ENCODE peak calls at places on chromosomes 2 and 18, in six cellular contexts. One of them, this sample, is unnamed. For H3K27me3, H3K9me3 and H3K4me1, the result is how much of the 10 kb centered on the place peaks cover.

GRCh38 chr2:69829243-69830044 is at the start of gene GMCL1:
- DNase-seq in fibroblast of lung: peak
- DNase-seq in adipocyte: peak
- DNase-seq in CD8-positive, alpha-beta T cell: peak
- DNase-seq in thyroid gland: peak
- DNase-seq in Peyer's patch: peak
- DNase-seq in this sample: peak

GRCh38 chr18:10346786-10347415 is 107.5 kb upstream of the APCDD1 start:
- DNase-seq in thyroid gland: no peak
- DNase-seq in adipocyte: no peak
- DNase-seq in CD8-positive, alpha-beta T cell: no peak
- DNase-seq in fibroblast of lung: no peak
- DNase-seq in Peyer's patch: no peak
- DNase-seq in this sample: no peak

GRCh38 chr2:32699151-32699550 is 71.3 kb downstream of the TTC27 start:
- DNase-seq in Peyer's patch: no peak
- DNase-seq in CD8-positive, alpha-beta T cell: no peak
- DNase-seq in adipocyte: no peak
- DNase-seq in fibroblast of lung: no peak
- DNase-seq in thyroid gland: no peak
- DNase-seq in this sample: no peak

GRCh38 chr2:171763602-171764001 is 76.3 kb downstream of the DYNC1I2 start:
- DNase-seq in Peyer's patch: no peak
- DNase-seq in adipocyte: no peak
- DNase-seq in thyroid gland: no peak
- DNase-seq in CD8-positive, alpha-beta T cell: no peak
- DNase-seq in fibroblast of lung: peak
- DNase-seq in this sample: no peak

GRCh38 chr2:216950547-216950946 is 90.7 kb upstream of the TNP1 start:
- DNase-seq in CD8-positive, alpha-beta T cell: no peak
- DNase-seq in Peyer's patch: no peak
- DNase-seq in fibroblast of lung: peak
- DNase-seq in adipocyte: no peak
- DNase-seq in thyroid gland: no peak
- DNase-seq in this sample: no peak

GRCh38 chr18:22570492-22570891 is 152.8 kb upstream of the CTAGE1 start:
- DNase-seq in fibroblast of lung: no peak
- DNase-seq in thyroid gland: no peak
- DNase-seq in adipocyte: no peak
- DNase-seq in CD8-positive, alpha-beta T cell: no peak
- DNase-seq in Peyer's patch: no peak
- DNase-seq in this sample: no peak

GRCh38 chr2:107591541-107591940 is 235.2 kb upstream of the RGPD4 start:
- DNase-seq in CD8-positive, alpha-beta T cell: no peak
- DNase-seq in fibroblast of lung: peak
- DNase-seq in Peyer's patch: no peak
- DNase-seq in thyroid gland: no peak
- DNase-seq in adipocyte: peak
- DNase-seq in this sample: no peak

GRCh38 chr18:58221060-58221725 is 177.2 kb downstream of the NEDD4L start:
- DNase-seq in thyroid gland: no peak
- DNase-seq in Peyer's patch: peak
- DNase-seq in CD8-positive, alpha-beta T cell: no peak
- DNase-seq in adipocyte: peak
- DNase-seq in fibroblast of lung: peak
- DNase-seq in this sample: no peak

GRCh38 chr2:946073-947005 is 4.3 kb upstream of the SNTG2 start:
- DNase-seq in thyroid gland: no peak
- DNase-seq in fibroblast of lung: no peak
- DNase-seq in CD8-positive, alpha-beta T cell: no peak
- DNase-seq in Peyer's patch: no peak
- DNase-seq in adipocyte: no peak
- DNase-seq in this sample: no peak

GRCh38 chr2:212142616-212143015 is 396.0 kb downstream of the ERBB4 start:
- DNase-seq in CD8-positive, alpha-beta T cell: no peak
- DNase-seq in fibroblast of lung: no peak
- DNase-seq in adipocyte: no peak
- DNase-seq in thyroid gland: no peak
- DNase-seq in Peyer's patch: no peak
- DNase-seq in this sample: no peak

GRCh38 chr2:148999451-148999891 is 39.0 kb upstream of the LYPD6B start:
- DNase-seq in Peyer's patch: no peak
- DNase-seq in CD8-positive, alpha-beta T cell: no peak
- DNase-seq in fibroblast of lung: no peak
- DNase-seq in thyroid gland: no peak
- DNase-seq in adipocyte: no peak
- DNase-seq in this sample: no peak

GRCh38 chr2:10119027-10119325 is 3.6 kb upstream of the RRM2 start:
- DNase-seq in thyroid gland: no peak
- DNase-seq in CD8-positive, alpha-beta T cell: no peak
- DNase-seq in fibroblast of lung: no peak
- DNase-seq in Peyer's patch: no peak
- DNase-seq in adipocyte: no peak
- DNase-seq in this sample: no peak

GRCh38 chr2:25821225-25822056 is 56.8 kb downstream of the ASXL2 start:
- DNase-seq in thyroid gland: no peak
- DNase-seq in Peyer's patch: no peak
- DNase-seq in CD8-positive, alpha-beta T cell: no peak
- DNase-seq in adipocyte: no peak
- DNase-seq in fibroblast of lung: peak
- DNase-seq in this sample: no peak

GRCh38 chr2:144267209-144267608 is 252.7 kb downstream of the ZEB2 start:
- DNase-seq in fibroblast of lung: no peak
- DNase-seq in adipocyte: no peak
- DNase-seq in thyroid gland: no peak
- DNase-seq in CD8-positive, alpha-beta T cell: no peak
- DNase-seq in Peyer's patch: no peak
- DNase-seq in this sample: no peak

GRCh38 chr18:50428531-50429206 is 53.8 kb downstream of the SKA1 start:
- DNase-seq in thyroid gland: no peak
- DNase-seq in Peyer's patch: no peak
- DNase-seq in CD8-positive, alpha-beta T cell: no peak
- DNase-seq in adipocyte: no peak
- DNase-seq in fibroblast of lung: no peak
- DNase-seq in this sample: no peak

GRCh38 chr2:226471987-226472470 is 327.6 kb downstream of the IRS1 start:
- DNase-seq in CD8-positive, alpha-beta T cell: no peak
- DNase-seq in adipocyte: no peak
- DNase-seq in thyroid gland: no peak
- DNase-seq in Peyer's patch: no peak
- DNase-seq in fibroblast of lung: no peak
- DNase-seq in this sample: no peak

GRCh38 chr2:199405241-199405640 is 52.5 kb downstream of the SATB2 start:
- DNase-seq in thyroid gland: no peak
- DNase-seq in Peyer's patch: no peak
- DNase-seq in fibroblast of lung: no peak
- DNase-seq in CD8-positive, alpha-beta T cell: no peak
- DNase-seq in adipocyte: peak
- DNase-seq in this sample: no peak

GRCh38 chr2:227822416-227823003 is 8.9 kb downstream of the CCL20 start:
- DNase-seq in Peyer's patch: no peak
- DNase-seq in CD8-positive, alpha-beta T cell: no peak
- DNase-seq in thyroid gland: no peak
- DNase-seq in adipocyte: no peak
- DNase-seq in fibroblast of lung: peak
- DNase-seq in this sample: no peak

GRCh38 chr2:72271766-72272615 is 124.3 kb upstream of the CYP26B1 start:
- DNase-seq in fibroblast of lung: peak
- DNase-seq in thyroid gland: no peak
- DNase-seq in Peyer's patch: peak
- DNase-seq in CD8-positive, alpha-beta T cell: no peak
- DNase-seq in adipocyte: no peak
- DNase-seq in this sample: no peak

GRCh38 chr2:188410504-188411235 is 119.0 kb downstream of the GULP1 start:
- DNase-seq in fibroblast of lung: peak
- DNase-seq in adipocyte: no peak
- DNase-seq in thyroid gland: no peak
- DNase-seq in CD8-positive, alpha-beta T cell: no peak
- DNase-seq in Peyer's patch: no peak
- DNase-seq in this sample: no peak

GRCh38 chr18:72768681-72769229 is 99.0 kb downstream of the NETO1 start:
- DNase-seq in CD8-positive, alpha-beta T cell: no peak
- DNase-seq in fibroblast of lung: no peak
- DNase-seq in Peyer's patch: no peak
- DNase-seq in thyroid gland: no peak
- DNase-seq in adipocyte: no peak
- DNase-seq in this sample: no peak

GRCh38 chr2:186882511-186883071 is 33.6 kb upstream of the ZSWIM2 start:
- DNase-seq in Peyer's patch: no peak
- DNase-seq in CD8-positive, alpha-beta T cell: no peak
- DNase-seq in adipocyte: no peak
- DNase-seq in fibroblast of lung: no peak
- DNase-seq in thyroid gland: no peak
- DNase-seq in this sample: peak

GRCh38 chr18:48790869-48791635 is 159.7 kb downstream of the SMAD7 start:
- DNase-seq in CD8-positive, alpha-beta T cell: no peak
- DNase-seq in thyroid gland: peak
- DNase-seq in fibroblast of lung: no peak
- DNase-seq in Peyer's patch: peak
- DNase-seq in adipocyte: no peak
- DNase-seq in this sample: no peak

GRCh38 chr2:47288864-47289263 is 114.1 kb upstream of the MSH2 start:
- DNase-seq in thyroid gland: no peak
- DNase-seq in adipocyte: peak
- DNase-seq in fibroblast of lung: peak
- DNase-seq in Peyer's patch: no peak
- DNase-seq in CD8-positive, alpha-beta T cell: no peak
- DNase-seq in this sample: no peak

GRCh38 chr2:56077352-56077915 is 106.4 kb upstream of the CCDC85A start:
- DNase-seq in fibroblast of lung: peak
- DNase-seq in CD8-positive, alpha-beta T cell: no peak
- DNase-seq in Peyer's patch: no peak
- DNase-seq in thyroid gland: peak
- DNase-seq in adipocyte: peak
- DNase-seq in this sample: no peak

GRCh38 chr2:200399046-200399445 is 92.6 kb downstream of the SPATS2L start:
- DNase-seq in fibroblast of lung: peak
- DNase-seq in Peyer's patch: no peak
- DNase-seq in adipocyte: peak
- DNase-seq in thyroid gland: no peak
- DNase-seq in CD8-positive, alpha-beta T cell: no peak
- DNase-seq in this sample: no peak

DNA sequence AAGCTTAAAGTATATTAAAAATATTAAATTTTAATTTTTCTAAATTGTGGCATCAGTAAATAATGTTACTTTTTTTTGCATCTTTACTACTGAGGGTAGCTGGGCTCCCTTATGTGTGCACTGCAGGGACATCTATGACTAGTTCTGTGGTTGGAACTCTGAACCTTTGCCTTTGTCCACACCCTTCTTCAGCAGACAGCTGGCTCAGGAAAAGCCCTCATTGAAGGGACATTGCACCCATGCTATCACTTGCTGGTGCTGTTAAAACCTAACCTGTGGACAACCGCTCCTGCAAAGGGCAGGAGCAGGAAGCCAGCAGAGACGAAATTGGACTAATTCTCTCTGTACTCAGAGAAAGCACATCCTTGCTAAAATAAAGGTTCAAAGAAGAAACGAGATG is 30.1 kb downstream of the MOCOS start:
- DNase-seq in thyroid gland: no peak
- DNase-seq in Peyer's patch: peak
- DNase-seq in adipocyte: no peak
- DNase-seq in fibroblast of lung: no peak
- DNase-seq in CD8-positive, alpha-beta T cell: no peak
- DNase-seq in this sample: no peak
- H3K27me3 ChIP-seq in thyroid gland: under half
- H3K27me3 ChIP-seq in Peyer's patch: under half
- H3K27me3 ChIP-seq in adipocyte: under half
- H3K27me3 ChIP-seq in fibroblast of lung: under half
- H3K27me3 ChIP-seq in CD8-positive, alpha-beta T cell: under half
- H3K27me3 ChIP-seq in this sample: under half

GRCh38 chr2:116987447-116987846 is 827.0 kb upstream of the DDX18 start:
- DNase-seq in adipocyte: no peak
- DNase-seq in fibroblast of lung: no peak
- DNase-seq in thyroid gland: no peak
- DNase-seq in CD8-positive, alpha-beta T cell: no peak
- DNase-seq in Peyer's patch: no peak
- DNase-seq in this sample: no peak

DNA sequence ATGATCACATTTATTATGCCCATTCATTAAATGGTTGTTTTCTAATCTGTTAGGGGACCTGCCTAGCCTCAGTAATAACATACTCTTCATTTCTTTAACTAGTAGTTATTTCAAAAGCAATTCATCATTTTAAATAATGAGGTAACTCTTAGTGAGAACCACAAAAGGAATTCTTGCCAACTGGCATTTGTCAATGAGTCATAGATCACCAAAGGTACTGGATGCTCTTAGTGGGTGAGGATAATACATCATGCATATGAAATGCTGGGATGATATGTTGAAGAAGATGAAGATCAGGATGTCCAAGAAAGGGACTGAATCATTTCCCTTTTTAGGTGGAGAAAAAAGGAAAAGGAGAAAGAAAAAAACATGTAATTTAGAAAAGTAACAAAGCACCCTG is 826.2 kb upstream of the DDX18 start:
- DNase-seq in fibroblast of lung: peak
- DNase-seq in Peyer's patch: no peak
- DNase-seq in thyroid gland: no peak
- DNase-seq in adipocyte: no peak
- DNase-seq in CD8-positive, alpha-beta T cell: no peak
- DNase-seq in this sample: no peak
- H3K9me3 ChIP-seq in fibroblast of lung: under half
- H3K9me3 ChIP-seq in Peyer's patch: under half
- H3K9me3 ChIP-seq in thyroid gland: under half
- H3K9me3 ChIP-seq in adipocyte: under half
- H3K9me3 ChIP-seq in CD8-positive, alpha-beta T cell: under half
- H3K9me3 ChIP-seq in this sample: under half

DNA sequence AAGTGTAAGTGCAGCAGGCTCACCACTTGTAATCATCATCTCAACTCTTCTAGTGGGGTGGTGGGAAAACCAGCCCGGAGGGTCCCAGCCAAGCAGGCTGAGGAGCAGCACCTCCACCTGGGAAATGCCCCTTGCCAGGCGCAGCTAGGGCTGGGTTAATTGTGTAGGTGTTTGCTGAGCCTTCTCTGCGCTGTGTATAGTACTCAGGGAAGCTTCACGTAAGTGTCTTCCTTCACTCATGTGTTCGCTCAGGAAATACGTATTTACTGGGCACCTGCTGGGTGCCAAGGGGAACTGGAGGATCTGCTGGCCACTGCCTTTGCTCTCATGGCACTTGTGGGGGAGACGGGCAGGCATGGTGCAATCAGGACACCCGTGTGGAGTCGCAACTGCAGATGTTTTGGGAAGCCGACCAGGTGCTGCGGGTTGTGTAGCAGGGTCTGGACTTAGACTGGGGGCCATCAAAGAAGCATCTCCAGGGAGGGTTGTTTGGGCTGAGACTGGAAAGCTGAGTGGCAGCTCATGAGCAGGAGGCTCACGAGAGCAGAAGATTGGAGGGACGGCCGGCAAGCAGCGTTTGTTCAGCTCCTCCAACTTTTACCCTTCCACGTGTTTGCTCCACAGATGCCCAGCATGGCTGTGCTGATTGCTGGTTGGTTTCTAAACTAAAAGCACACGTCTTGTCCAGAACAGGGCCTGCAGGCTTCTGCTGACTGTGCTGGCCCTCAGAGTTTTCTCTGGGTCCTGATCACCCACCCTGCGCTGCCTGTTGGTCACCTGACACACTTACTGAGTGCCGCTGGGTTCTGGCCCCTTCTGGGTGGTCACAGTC is 164.6 kb downstream of the LDLRAD4 start:
- DNase-seq in adipocyte: no peak
- DNase-seq in thyroid gland: no peak
- DNase-seq in fibroblast of lung: no peak
- DNase-seq in CD8-positive, alpha-beta T cell: no peak
- DNase-seq in Peyer's patch: peak
- DNase-seq in this sample: no peak
- H3K4me1 ChIP-seq in adipocyte: under half
- H3K4me1 ChIP-seq in thyroid gland: under half
- H3K4me1 ChIP-seq in fibroblast of lung: under half
- H3K4me1 ChIP-seq in CD8-positive, alpha-beta T cell: under half
- H3K4me1 ChIP-seq in Peyer's patch: under half
- H3K4me1 ChIP-seq in this sample: half or more

GRCh38 chr18:79092869-79093268 is 23.7 kb downstream of the ATP9B start:
- DNase-seq in adipocyte: no peak
- DNase-seq in thyroid gland: no peak
- DNase-seq in Peyer's patch: no peak
- DNase-seq in CD8-positive, alpha-beta T cell: no peak
- DNase-seq in fibroblast of lung: peak
- DNase-seq in this sample: no peak
- H3K27me3 ChIP-seq in adipocyte: under half
- H3K27me3 ChIP-seq in thyroid gland: under half
- H3K27me3 ChIP-seq in Peyer's patch: under half
- H3K27me3 ChIP-seq in CD8-positive, alpha-beta T cell: under half
- H3K27me3 ChIP-seq in fibroblast of lung: under half
- H3K27me3 ChIP-seq in this sample: under half

This sample was measured in heart right ventricle.